ENCODE peak calls at places on chromosomes 2 and 18, in nine cellular contexts. Y is lower lobe of right lung; M is stomach; Q is CD4-positive, alpha-beta memory T cell; C is pancreas; X is left ventricle myocardium inferior; F is breast epithelium; G is ovary; W is HCT116. E is an unnamed sample.

GRCh38 chr2:27016801-27017325 is 15.9 kb upstream of the TMEM214 start:
- DNase-seq in C (no peak), F (no peak), W (peak; percentile 50), Q (peak; percentile 27), G (peak; percentile 74), X (peak; percentile 41), Y (peak; percentile 56), M (peak; percentile 66), E (peak; percentile 40)

GRCh38 chr18:54775686-54776085 is 52.6 kb upstream of the RAB27B start:
- DNase-seq in C (peak; percentile 36), Y (no peak), W (peak; percentile 64), Q (no peak), G (no peak), F (no peak), X (no peak), M (peak; percentile 40), E (no peak)

GRCh38 chr18:49768051-49768391 is 45.3 kb downstream of the ACAA2 start:
- DNase-seq in G (no peak), M (peak; percentile 65), Q (no peak), Y (no peak), W (peak; percentile 62), X (peak; percentile 33), C (no peak), F (peak; percentile 63), E (no peak)

GRCh38 chr2:85505551-85506238 is 33.3 kb upstream of the MAT2A start:
- DNase-seq in C (no peak), Y (no peak), W (no peak), Q (no peak), G (no peak), M (no peak), F (no peak), X (no peak), E (no peak)

GRCh38 chr2:117985092-117985491 is 28.8 kb downstream of the CCDC93 start:
- DNase-seq in X (no peak), M (no peak), C (no peak), G (no peak), F (no peak), Q (no peak), Y (no peak), W (no peak), E (no peak)

GRCh38 chr2:110959233-110959632 is 161.5 kb upstream of the BCL2L11 start:
- DNase-seq in X (no peak), C (no peak), Y (no peak), Q (no peak), F (no peak), M (no peak), G (no peak), W (no peak), E (no peak)

GRCh38 chr2:67839668-67840067 is 223.1 kb downstream of the C1D start:
- DNase-seq in Y (no peak), G (no peak), Q (no peak), C (no peak), F (no peak), W (no peak), X (no peak), M (no peak), E (no peak)

GRCh38 chr2:25347205-25347815 is 5.6 kb upstream of the DNMT3A start:
- DNase-seq in Q (no peak), G (no peak), Y (no peak), F (no peak), M (no peak), C (no peak), X (no peak), W (peak; percentile 32), E (no peak)

GRCh38 chr2:62330959-62331358 is 135.0 kb downstream of the B3GNT2 start:
- DNase-seq in M (no peak), X (no peak), W (no peak), C (no peak), F (no peak), Y (no peak), Q (no peak), G (no peak), E (no peak)

GRCh38 chr2:59184281-59185020 is 943.3 kb upstream of the FANCL start:
- DNase-seq in Q (no peak), C (no peak), Y (no peak), F (no peak), G (no peak), M (no peak), X (no peak), W (no peak), E (no peak)

GRCh38 chr2:63692002-63692606 is 103.3 kb downstream of the MDH1 start:
- DNase-seq in C (no peak), G (no peak), M (no peak), Q (peak; percentile 51), W (peak; percentile 31), Y (no peak), F (no peak), X (no peak), E (no peak)

GRCh38 chr2:15142069-15142689 is 419.0 kb downstream of the NBAS start:
- DNase-seq in X (no peak), G (no peak), C (no peak), W (no peak), Q (peak; percentile 82), F (peak; percentile 20), M (no peak), Y (no peak), E (no peak)

GRCh38 chr2:74516070-74516633 is 1.9 kb downstream of the TLX2 start:
- DNase-seq in X (peak; percentile 75), M (peak; percentile 62), F (peak; percentile 52), G (no peak), C (peak; percentile 72), Y (peak; percentile 74), Q (peak; percentile 76), W (no peak), E (peak; percentile 83)

GRCh38 chr2:3665886-3666612 is 8.0 kb downstream of the ALLC start:
- DNase-seq in W (no peak), Q (no peak), F (no peak), G (no peak), Y (no peak), X (no peak), C (no peak), M (no peak), E (no peak)

GRCh38 chr2:85911836-85912692 is 23.3 kb upstream of the ST3GAL5 start:
- DNase-seq in X (no peak), G (no peak), M (no peak), W (no peak), Q (no peak), Y (no peak), C (no peak), F (no peak), E (no peak)

GRCh38 chr18:32688821-32689220 is 84.0 kb downstream of the KLHL14 start:
- DNase-seq in X (no peak), C (no peak), Y (no peak), M (no peak), Q (no peak), G (no peak), W (no peak), F (no peak), E (no peak)

GRCh38 chr2:73156539-73157124 is 43.9 kb upstream of the RAB11FIP5 start:
- DNase-seq in Q (peak; percentile 20), C (peak; percentile 65), W (peak; percentile 31), Y (peak; percentile 60), M (peak; percentile 70), G (peak; percentile 55), F (no peak), X (peak; percentile 61), E (peak; percentile 71)

GRCh38 chr18:8947576-8947975 is 154.9 kb upstream of the NDUFV2 start:
- DNase-seq in W (no peak), F (no peak), Q (no peak), X (no peak), Y (no peak), G (no peak), C (no peak), M (no peak), E (no peak)
- H3K4me1 ChIP-seq in W (peaks cover 54% of the 10 kb centered on the region), F (no peaks in the 10 kb centered on the region), Q (no peaks in the 10 kb centered on the region), X (peaks cover 4% of the 10 kb centered on the region), Y (no peaks in the 10 kb centered on the region), G (no peaks in the 10 kb centered on the region), C (no peaks in the 10 kb centered on the region), M (peaks cover 8% of the 10 kb centered on the region), E (no peaks in the 10 kb centered on the region)

GRCh38 chr18:711330-711692 is 1.1 kb downstream of the ENOSF1 start:
- DNase-seq in Y (no peak), F (no peak), M (no peak), X (no peak), Q (no peak), W (no peak), C (no peak), G (no peak), E (no peak)
- H3K27ac ChIP-seq in Y (peak overlapping the region; percentile 85), F (peak overlapping the region; percentile 91), M (peak overlapping the region; percentile 89), X (peak overlapping the region; percentile 86), Q (peak overlapping the region; percentile 73), W (peak overlapping the region; percentile 70), C (peak overlapping the region; percentile 77), G (peak overlapping the region; percentile 77), E (peak overlapping the region; percentile 88)

DNA sequence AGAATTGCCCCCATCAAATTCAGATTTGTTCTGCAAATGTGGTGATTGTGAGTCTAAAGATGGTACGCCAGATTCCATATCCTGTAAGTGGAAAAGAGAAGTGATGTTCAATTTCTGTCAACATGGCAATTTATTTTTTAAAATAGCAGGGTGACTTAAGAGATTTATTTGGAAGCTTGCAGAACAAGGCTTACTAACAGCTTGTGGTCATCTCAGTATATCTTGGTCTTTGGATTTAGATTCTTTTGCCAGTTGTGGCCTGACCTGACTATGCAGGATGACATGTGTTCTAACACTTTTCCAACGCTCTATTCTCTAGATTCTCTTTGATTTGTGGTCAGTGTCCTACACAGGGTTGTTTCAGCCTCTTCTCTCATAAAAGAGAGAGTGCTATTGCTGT is 74.4 kb downstream of the MAP3K20 start:
- DNase-seq in F (no peak), Y (no peak), C (no peak), Q (no peak), X (no peak), M (no peak), W (no peak), G (no peak), E (no peak)
- H3K4me1 ChIP-seq in F (no peaks in the 10 kb centered on the region), Y (no peaks in the 10 kb centered on the region), C (no peaks in the 10 kb centered on the region), Q (peaks cover 9% of the 10 kb centered on the region), X (peaks cover 76% of the 10 kb centered on the region), M (peaks cover 42% of the 10 kb centered on the region), W (peaks cover 52% of the 10 kb centered on the region), G (peaks cover 5% of the 10 kb centered on the region), E (peaks cover 9% of the 10 kb centered on the region)

DNA sequence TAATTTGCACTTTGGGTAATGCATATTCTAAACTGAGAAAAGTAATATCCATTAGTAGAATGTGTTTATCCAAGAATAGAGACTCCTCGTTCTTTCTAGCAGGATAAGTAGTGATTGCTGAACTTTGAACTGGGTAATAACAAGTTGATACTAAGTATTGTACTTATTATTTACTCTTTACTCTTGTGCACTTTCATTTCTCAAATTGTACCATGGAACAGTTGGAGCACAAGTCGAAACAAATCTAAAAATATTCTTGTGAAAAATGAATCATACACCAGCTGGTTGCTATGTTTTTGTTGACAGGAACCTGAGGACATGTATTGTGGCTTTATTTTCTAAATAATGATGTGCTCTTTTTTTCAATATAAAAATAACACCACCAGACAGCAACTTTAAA is 111.9 kb downstream of the RGPD3 start:
- DNase-seq in F (no peak), M (no peak), W (no peak), G (no peak), Y (no peak), X (no peak), Q (no peak), C (no peak), E (no peak)
- H3K27ac ChIP-seq in F (no peak overlapping the region), M (no peak overlapping the region), W (no peak overlapping the region), G (no peak overlapping the region), Y (no peak overlapping the region), X (no peak overlapping the region), Q (no peak overlapping the region), C (no peak overlapping the region), E (no peak overlapping the region)

DNA sequence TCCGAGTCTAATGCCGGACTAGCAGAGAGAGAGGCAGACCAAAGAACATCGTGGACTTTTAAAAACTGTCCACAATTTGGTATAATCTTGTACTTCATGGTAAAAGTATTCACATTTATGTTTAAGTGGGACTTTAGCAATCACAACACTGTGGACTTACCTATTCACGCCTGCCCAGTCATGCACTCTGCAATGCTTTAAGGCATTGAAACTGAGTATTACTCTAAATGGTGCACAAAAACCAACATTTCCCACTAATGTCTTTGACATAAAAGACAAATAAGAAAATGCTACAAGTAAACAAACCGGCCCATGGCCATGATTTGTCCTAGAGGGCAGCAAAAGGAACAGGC is 91.3 kb downstream of the ACVR1 start:
- DNase-seq in Q (no peak), M (no peak), C (no peak), X (no peak), Y (no peak), F (no peak), G (no peak), W (no peak), E (no peak)
- H3K4me1 ChIP-seq in Q (peaks cover 28% of the 10 kb centered on the region), M (peaks cover 82% of the 10 kb centered on the region), C (peaks cover 57% of the 10 kb centered on the region), X (peaks cover 85% of the 10 kb centered on the region), Y (peaks cover 61% of the 10 kb centered on the region), F (peaks cover 8% of the 10 kb centered on the region), G (peaks cover 4% of the 10 kb centered on the region), W (peaks cover 10% of the 10 kb centered on the region), E (peaks cover 76% of the 10 kb centered on the region)